ENCODE peak calls at places on chromosomes 13 and 19, in seven cellular contexts. One of them, this sample, is unnamed.

GRCh38 chr13:103730407-103730806 is 664.2 kb upstream of the SLC10A2 start:
- DNase-seq in AG04450: no peak
- DNase-seq in thoracic aorta: no peak
- DNase-seq in GM23248: no peak
- DNase-seq in upper lobe of right lung: no peak
- DNase-seq in A673: no peak
- DNase-seq in stomach: no peak
- DNase-seq in this sample: no peak

GRCh38 chr19:16143399-16144215 is at the start of gene HSH2D:
- DNase-seq in thoracic aorta: no peak
- DNase-seq in GM23248: no peak
- DNase-seq in A673: no peak
- DNase-seq in AG04450: no peak
- DNase-seq in stomach: peak; percentile 94
- DNase-seq in upper lobe of right lung: peak; percentile 90
- DNase-seq in this sample: no peak

GRCh38 chr13:114140909-114141255 is 8.5 kb upstream of the RASA3 start:
- DNase-seq in upper lobe of right lung: no peak
- DNase-seq in stomach: no peak
- DNase-seq in thoracic aorta: no peak
- DNase-seq in AG04450: no peak
- DNase-seq in GM23248: no peak
- DNase-seq in A673: no peak
- DNase-seq in this sample: no peak

GRCh38 chr19:4067396-4068057 is 828 bp upstream of the ZBTB7A start:
- DNase-seq in A673: peak; percentile 59
- DNase-seq in thoracic aorta: no peak
- DNase-seq in AG04450: no peak
- DNase-seq in GM23248: peak; percentile 36
- DNase-seq in stomach: no peak
- DNase-seq in upper lobe of right lung: peak; percentile 80
- DNase-seq in this sample: no peak

GRCh38 chr13:34361528-34361927 is 543.6 kb downstream of the RFC3 start:
- DNase-seq in AG04450: no peak
- DNase-seq in upper lobe of right lung: no peak
- DNase-seq in A673: no peak
- DNase-seq in stomach: no peak
- DNase-seq in thoracic aorta: no peak
- DNase-seq in GM23248: peak; percentile 35
- DNase-seq in this sample: no peak

GRCh38 chr19:47124937-47125668 is 5.5 kb upstream of the SAE1 start:
- DNase-seq in GM23248: peak; percentile 81
- DNase-seq in AG04450: no peak
- DNase-seq in A673: peak; percentile 86
- DNase-seq in upper lobe of right lung: no peak
- DNase-seq in stomach: no peak
- DNase-seq in thoracic aorta: no peak
- DNase-seq in this sample: peak; percentile 78

GRCh38 chr19:1590641-1591397 is 1.8 kb downstream of the MBD3 start:
- DNase-seq in upper lobe of right lung: no peak
- DNase-seq in stomach: no peak
- DNase-seq in GM23248: peak; percentile 57
- DNase-seq in AG04450: no peak
- DNase-seq in A673: peak; percentile 59
- DNase-seq in thoracic aorta: no peak
- DNase-seq in this sample: no peak

GRCh38 chr19:47723573-47723923 is 10.3 kb downstream of the EHD2 start:
- DNase-seq in stomach: peak; percentile 51
- DNase-seq in GM23248: peak; percentile 88
- DNase-seq in AG04450: no peak
- DNase-seq in upper lobe of right lung: peak; percentile 82
- DNase-seq in thoracic aorta: no peak
- DNase-seq in A673: peak; percentile 62
- DNase-seq in this sample: peak; percentile 95

GRCh38 chr19:42380155-42380554 is 9.9 kb downstream of the CNFN start:
- DNase-seq in A673: no peak
- DNase-seq in AG04450: no peak
- DNase-seq in upper lobe of right lung: no peak
- DNase-seq in stomach: no peak
- DNase-seq in thoracic aorta: no peak
- DNase-seq in GM23248: no peak
- DNase-seq in this sample: no peak

GRCh38 chr13:36431204-36432105 is 840 bp upstream of the CCNA1 start:
- DNase-seq in thoracic aorta: no peak
- DNase-seq in stomach: no peak
- DNase-seq in AG04450: no peak
- DNase-seq in A673: peak; percentile 33
- DNase-seq in upper lobe of right lung: peak; percentile 74
- DNase-seq in GM23248: peak; percentile 39
- DNase-seq in this sample: no peak

GRCh38 chr19:41707502-41707812 is 969 bp upstream of the CEACAM5 start:
- DNase-seq in upper lobe of right lung: no peak
- DNase-seq in stomach: no peak
- DNase-seq in A673: no peak
- DNase-seq in GM23248: no peak
- DNase-seq in thoracic aorta: no peak
- DNase-seq in AG04450: no peak
- DNase-seq in this sample: no peak

GRCh38 chr19:5809469-5809868 is 4.6 kb downstream of the NRTN start:
- DNase-seq in GM23248: no peak
- DNase-seq in A673: no peak
- DNase-seq in thoracic aorta: no peak
- DNase-seq in AG04450: no peak
- DNase-seq in upper lobe of right lung: no peak
- DNase-seq in stomach: no peak
- DNase-seq in this sample: no peak

GRCh38 chr19:42175952-42176648 is 41.4 kb downstream of the DEDD2 start:
- DNase-seq in GM23248: peak; percentile 63
- DNase-seq in thoracic aorta: no peak
- DNase-seq in AG04450: no peak
- DNase-seq in stomach: no peak
- DNase-seq in A673: no peak
- DNase-seq in upper lobe of right lung: no peak
- DNase-seq in this sample: peak; percentile 17

GRCh38 chr13:39457274-39457673 is 145.7 kb downstream of the LHFPL6 start:
- DNase-seq in AG04450: no peak
- DNase-seq in A673: no peak
- DNase-seq in thoracic aorta: no peak
- DNase-seq in GM23248: no peak
- DNase-seq in upper lobe of right lung: no peak
- DNase-seq in stomach: no peak
- DNase-seq in this sample: no peak
- H3K9me3 ChIP-seq in AG04450: no peaks in the 10 kb centered on the region
- H3K9me3 ChIP-seq in A673: peaks cover 6% of the 10 kb centered on the region
- H3K9me3 ChIP-seq in thoracic aorta: no peaks in the 10 kb centered on the region
- H3K9me3 ChIP-seq in GM23248: no peaks in the 10 kb centered on the region
- H3K9me3 ChIP-seq in upper lobe of right lung: no peaks in the 10 kb centered on the region
- H3K9me3 ChIP-seq in stomach: peaks cover 8% of the 10 kb centered on the region
- H3K9me3 ChIP-seq in this sample: no peaks in the 10 kb centered on the region

GRCh38 chr19:56398809-56399208 is 5.3 kb upstream of the ZNF583 start:
- DNase-seq in thoracic aorta: no peak
- DNase-seq in upper lobe of right lung: no peak
- DNase-seq in stomach: no peak
- DNase-seq in A673: no peak
- DNase-seq in AG04450: no peak
- DNase-seq in GM23248: no peak
- DNase-seq in this sample: no peak
- H3K9me3 ChIP-seq in thoracic aorta: peaks cover 16% of the 10 kb centered on the region
- H3K9me3 ChIP-seq in upper lobe of right lung: peaks cover 8% of the 10 kb centered on the region
- H3K9me3 ChIP-seq in stomach: peaks cover 80% of the 10 kb centered on the region
- H3K9me3 ChIP-seq in A673: peaks cover 33% of the 10 kb centered on the region
- H3K9me3 ChIP-seq in AG04450: peaks cover 39% of the 10 kb centered on the region
- H3K9me3 ChIP-seq in GM23248: no peaks in the 10 kb centered on the region
- H3K9me3 ChIP-seq in this sample: peaks cover 10% of the 10 kb centered on the region

DNA sequence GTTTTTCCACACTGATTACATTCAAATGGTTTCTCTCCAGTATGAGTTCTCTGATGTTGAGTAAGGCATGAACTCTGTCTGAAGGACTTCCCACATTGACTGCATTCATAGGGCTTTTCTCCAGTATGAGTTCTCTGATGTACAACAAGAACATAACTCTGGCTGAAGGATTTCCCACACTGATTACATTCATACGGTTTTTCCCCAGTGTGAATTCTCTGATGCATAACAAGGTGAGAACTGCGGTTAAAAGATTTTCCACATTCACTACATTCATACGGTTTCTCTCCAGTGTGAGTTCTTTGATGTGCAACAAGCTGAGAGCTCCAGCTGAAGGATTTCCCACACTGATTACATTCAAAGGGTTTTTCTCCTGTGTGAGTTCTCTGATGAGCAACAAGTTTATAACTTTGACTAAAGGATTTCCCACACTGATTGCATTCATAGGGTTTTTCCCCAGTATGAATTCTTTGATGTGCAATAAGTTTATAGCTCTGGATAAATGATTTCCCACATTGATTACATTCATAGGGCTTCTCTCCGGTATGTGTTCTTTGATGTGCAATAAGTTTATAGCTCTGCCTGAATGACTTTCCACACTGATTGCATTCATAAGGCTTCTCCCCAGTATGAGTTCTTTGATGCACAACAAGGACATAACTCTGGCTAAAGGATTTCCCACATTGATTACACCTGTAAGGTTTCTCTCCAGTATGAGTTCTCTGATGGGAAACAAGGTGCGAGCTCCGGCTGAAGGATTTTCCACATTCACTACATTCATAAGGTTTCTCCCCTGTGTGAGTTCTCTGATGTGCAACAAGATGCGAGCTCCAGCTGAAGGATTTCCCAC is 23.5 kb downstream of the ZNF180 start:
- DNase-seq in upper lobe of right lung: no peak
- DNase-seq in A673: peak; percentile 17
- DNase-seq in GM23248: peak; percentile 39
- DNase-seq in thoracic aorta: no peak
- DNase-seq in stomach: no peak
- DNase-seq in AG04450: no peak
- DNase-seq in this sample: peak; percentile 15
- H3K9me3 ChIP-seq in upper lobe of right lung: peaks cover 95% of the 10 kb centered on the region
- H3K9me3 ChIP-seq in A673: peaks cover 90% of the 10 kb centered on the region
- H3K9me3 ChIP-seq in GM23248: peaks cover 33% of the 10 kb centered on the region
- H3K9me3 ChIP-seq in thoracic aorta: peaks cover 97% of the 10 kb centered on the region
- H3K9me3 ChIP-seq in stomach: peaks cover 100% of the 10 kb centered on the region
- H3K9me3 ChIP-seq in AG04450: peaks cover 51% of the 10 kb centered on the region
- H3K9me3 ChIP-seq in this sample: peaks cover 88% of the 10 kb centered on the region

GRCh38 chr13:62234780-62235530 is 819.3 kb upstream of the PCDH20 start:
- DNase-seq in upper lobe of right lung: no peak
- DNase-seq in thoracic aorta: no peak
- DNase-seq in A673: no peak
- DNase-seq in stomach: no peak
- DNase-seq in AG04450: no peak
- DNase-seq in GM23248: no peak
- DNase-seq in this sample: no peak
- H3K9me3 ChIP-seq in upper lobe of right lung: no peaks in the 10 kb centered on the region
- H3K9me3 ChIP-seq in thoracic aorta: no peaks in the 10 kb centered on the region
- H3K9me3 ChIP-seq in A673: no peaks in the 10 kb centered on the region
- H3K9me3 ChIP-seq in stomach: no peaks in the 10 kb centered on the region
- H3K9me3 ChIP-seq in AG04450: no peaks in the 10 kb centered on the region
- H3K9me3 ChIP-seq in GM23248: no peaks in the 10 kb centered on the region
- H3K9me3 ChIP-seq in this sample: no peaks in the 10 kb centered on the region